ENCODE peak calls at places on chromosomes 13 and 19, in nine cellular contexts. One of them, this sample, is unnamed.

GRCh38 chr19:20153281-20153680 is 13.7 kb upstream of the ZNF486 start:
- DNase-seq in A549: no peak
- DNase-seq in HFF-Myc: no peak
- DNase-seq in Peyer's patch: no peak
- DNase-seq in astrocyte of the cerebellum: no peak
- DNase-seq in cardiac fibroblast: no peak
- DNase-seq in tibial nerve: no peak
- DNase-seq in right atrium auricular region: no peak
- DNase-seq in lung: no peak
- DNase-seq in this sample: no peak

GRCh38 chr19:42531313-42531712 is 3.0 kb upstream of the CEACAM1 start:
- DNase-seq in A549: no peak
- DNase-seq in HFF-Myc: no peak
- DNase-seq in Peyer's patch: no peak
- DNase-seq in astrocyte of the cerebellum: no peak
- DNase-seq in cardiac fibroblast: no peak
- DNase-seq in tibial nerve: no peak
- DNase-seq in right atrium auricular region: no peak
- DNase-seq in lung: no peak
- DNase-seq in this sample: no peak

GRCh38 chr19:39405930-39406655 is 554 bp upstream of the ZFP36 start:
- DNase-seq in A549: no peak
- DNase-seq in HFF-Myc: no peak
- DNase-seq in Peyer's patch: peak; percentile 96
- DNase-seq in astrocyte of the cerebellum: no peak
- DNase-seq in cardiac fibroblast: no peak
- DNase-seq in tibial nerve: no peak
- DNase-seq in right atrium auricular region: peak; percentile 59
- DNase-seq in lung: no peak
- DNase-seq in this sample: no peak

GRCh38 chr19:30328096-30328495 is 44.1 kb upstream of the ZNF536 start:
- DNase-seq in A549: no peak
- DNase-seq in HFF-Myc: no peak
- DNase-seq in Peyer's patch: no peak
- DNase-seq in astrocyte of the cerebellum: no peak
- DNase-seq in cardiac fibroblast: no peak
- DNase-seq in tibial nerve: no peak
- DNase-seq in right atrium auricular region: no peak
- DNase-seq in lung: no peak
- DNase-seq in this sample: peak; percentile 50

GRCh38 chr13:33281951-33282595 is 3.5 kb downstream of the STARD13 start:
- DNase-seq in A549: no peak
- DNase-seq in HFF-Myc: no peak
- DNase-seq in Peyer's patch: no peak
- DNase-seq in astrocyte of the cerebellum: no peak
- DNase-seq in cardiac fibroblast: peak; percentile 87
- DNase-seq in tibial nerve: no peak
- DNase-seq in right atrium auricular region: no peak
- DNase-seq in lung: no peak
- DNase-seq in this sample: no peak

GRCh38 chr19:42407085-42407815 is 17.2 kb upstream of the CNFN start:
- DNase-seq in A549: no peak
- DNase-seq in HFF-Myc: no peak
- DNase-seq in Peyer's patch: no peak
- DNase-seq in astrocyte of the cerebellum: no peak
- DNase-seq in cardiac fibroblast: no peak
- DNase-seq in tibial nerve: no peak
- DNase-seq in right atrium auricular region: no peak
- DNase-seq in lung: no peak
- DNase-seq in this sample: no peak

GRCh38 chr13:48954086-48954485 is 21.6 kb upstream of the FNDC3A start:
- DNase-seq in A549: no peak
- DNase-seq in HFF-Myc: no peak
- DNase-seq in Peyer's patch: no peak
- DNase-seq in astrocyte of the cerebellum: peak; percentile 40
- DNase-seq in cardiac fibroblast: peak; percentile 80
- DNase-seq in tibial nerve: no peak
- DNase-seq in right atrium auricular region: no peak
- DNase-seq in lung: no peak
- DNase-seq in this sample: no peak

GRCh38 chr13:60078226-60078625 is 85.5 kb downstream of the DIAPH3 start:
- DNase-seq in A549: no peak
- DNase-seq in HFF-Myc: no peak
- DNase-seq in Peyer's patch: no peak
- DNase-seq in astrocyte of the cerebellum: no peak
- DNase-seq in cardiac fibroblast: no peak
- DNase-seq in tibial nerve: no peak
- DNase-seq in right atrium auricular region: no peak
- DNase-seq in lung: no peak
- DNase-seq in this sample: no peak

GRCh38 chr19:7848779-7849457 is 18.9 kb downstream of the EVI5L start:
- DNase-seq in A549: no peak
- DNase-seq in HFF-Myc: no peak
- DNase-seq in Peyer's patch: no peak
- DNase-seq in astrocyte of the cerebellum: no peak
- DNase-seq in cardiac fibroblast: no peak
- DNase-seq in tibial nerve: no peak
- DNase-seq in right atrium auricular region: no peak
- DNase-seq in lung: no peak
- DNase-seq in this sample: no peak

GRCh38 chr19:3027292-3027691 is 1.8 kb downstream of the TLE2 start:
- DNase-seq in A549: no peak
- DNase-seq in HFF-Myc: no peak
- DNase-seq in Peyer's patch: no peak
- DNase-seq in astrocyte of the cerebellum: no peak
- DNase-seq in cardiac fibroblast: no peak
- DNase-seq in tibial nerve: no peak
- DNase-seq in right atrium auricular region: no peak
- DNase-seq in lung: no peak
- DNase-seq in this sample: no peak

GRCh38 chr19:3026768-3027167 is 2.3 kb downstream of the TLE2 start:
- DNase-seq in A549: no peak
- DNase-seq in HFF-Myc: no peak
- DNase-seq in Peyer's patch: no peak
- DNase-seq in astrocyte of the cerebellum: no peak
- DNase-seq in cardiac fibroblast: no peak
- DNase-seq in tibial nerve: no peak
- DNase-seq in right atrium auricular region: no peak
- DNase-seq in lung: no peak
- DNase-seq in this sample: no peak

GRCh38 chr19:3025516-3025890 is 3.6 kb downstream of the TLE2 start:
- DNase-seq in A549: no peak
- DNase-seq in HFF-Myc: no peak
- DNase-seq in Peyer's patch: no peak
- DNase-seq in astrocyte of the cerebellum: no peak
- DNase-seq in cardiac fibroblast: no peak
- DNase-seq in tibial nerve: no peak
- DNase-seq in right atrium auricular region: no peak
- DNase-seq in lung: no peak
- DNase-seq in this sample: no peak

GRCh38 chr19:3024870-3025515 is 4.1 kb downstream of the TLE2 start:
- DNase-seq in A549: no peak
- DNase-seq in HFF-Myc: no peak
- DNase-seq in Peyer's patch: no peak
- DNase-seq in astrocyte of the cerebellum: no peak
- DNase-seq in cardiac fibroblast: no peak
- DNase-seq in tibial nerve: no peak
- DNase-seq in right atrium auricular region: no peak
- DNase-seq in lung: no peak
- DNase-seq in this sample: no peak

GRCh38 chr19:3024509-3024869 is 4.6 kb downstream of the TLE2 start:
- DNase-seq in A549: no peak
- DNase-seq in HFF-Myc: no peak
- DNase-seq in Peyer's patch: no peak
- DNase-seq in astrocyte of the cerebellum: no peak
- DNase-seq in cardiac fibroblast: no peak
- DNase-seq in tibial nerve: no peak
- DNase-seq in right atrium auricular region: no peak
- DNase-seq in lung: no peak
- DNase-seq in this sample: no peak
- H3K4me3 ChIP-seq in A549: no peak overlapping the region
- H3K4me3 ChIP-seq in HFF-Myc: no peak overlapping the region
- H3K4me3 ChIP-seq in Peyer's patch: peak overlapping the region; percentile 22
- H3K4me3 ChIP-seq in astrocyte of the cerebellum: no peak overlapping the region
- H3K4me3 ChIP-seq in cardiac fibroblast: no peak overlapping the region
- H3K4me3 ChIP-seq in tibial nerve: no peak overlapping the region
- H3K4me3 ChIP-seq in right atrium auricular region: no peak overlapping the region
- H3K4me3 ChIP-seq in lung: no peak overlapping the region
- H3K4me3 ChIP-seq in this sample: no peak overlapping the region

GRCh38 chr13:28530729-28531194 is 35.8 kb upstream of the FLT1 start:
- DNase-seq in A549: no peak
- DNase-seq in HFF-Myc: no peak
- DNase-seq in Peyer's patch: no peak
- DNase-seq in astrocyte of the cerebellum: no peak
- DNase-seq in cardiac fibroblast: peak; percentile 23
- DNase-seq in tibial nerve: no peak
- DNase-seq in right atrium auricular region: no peak
- DNase-seq in lung: no peak
- DNase-seq in this sample: no peak

GRCh38 chr13:28528388-28528787 is 33.5 kb upstream of the FLT1 start:
- DNase-seq in A549: no peak
- DNase-seq in HFF-Myc: no peak
- DNase-seq in Peyer's patch: no peak
- DNase-seq in astrocyte of the cerebellum: no peak
- DNase-seq in cardiac fibroblast: no peak
- DNase-seq in tibial nerve: no peak
- DNase-seq in right atrium auricular region: no peak
- DNase-seq in lung: no peak
- DNase-seq in this sample: no peak

GRCh38 chr13:28528848-28529247 is 33.9 kb upstream of the FLT1 start:
- DNase-seq in A549: no peak
- DNase-seq in HFF-Myc: no peak
- DNase-seq in Peyer's patch: peak; percentile 67
- DNase-seq in astrocyte of the cerebellum: no peak
- DNase-seq in cardiac fibroblast: no peak
- DNase-seq in tibial nerve: no peak
- DNase-seq in right atrium auricular region: no peak
- DNase-seq in lung: no peak
- DNase-seq in this sample: no peak

GRCh38 chr13:28531195-28531955 is 36.4 kb upstream of the FLT1 start:
- DNase-seq in A549: no peak
- DNase-seq in HFF-Myc: no peak
- DNase-seq in Peyer's patch: no peak
- DNase-seq in astrocyte of the cerebellum: no peak
- DNase-seq in cardiac fibroblast: peak; percentile 33
- DNase-seq in tibial nerve: no peak
- DNase-seq in right atrium auricular region: peak; percentile 69
- DNase-seq in lung: no peak
- DNase-seq in this sample: no peak

GRCh38 chr13:28529836-28530235 is 34.9 kb upstream of the FLT1 start:
- DNase-seq in A549: no peak
- DNase-seq in HFF-Myc: no peak
- DNase-seq in Peyer's patch: peak; percentile 81
- DNase-seq in astrocyte of the cerebellum: no peak
- DNase-seq in cardiac fibroblast: no peak
- DNase-seq in tibial nerve: no peak
- DNase-seq in right atrium auricular region: no peak
- DNase-seq in lung: no peak
- DNase-seq in this sample: no peak
- TF ChIP-seq CTCF in A549: no peak
- TF ChIP-seq CTCF in HFF-Myc: no peak
- TF ChIP-seq CTCF in Peyer's patch: no peak
- TF ChIP-seq CTCF in astrocyte of the cerebellum: no peak
- TF ChIP-seq CTCF in cardiac fibroblast: no peak
- TF ChIP-seq CTCF in tibial nerve: no peak
- TF ChIP-seq CTCF in right atrium auricular region: no peak
- TF ChIP-seq CTCF in lung: no peak
- TF ChIP-seq CTCF in this sample: no peak

GRCh38 chr19:45761714-45762113 is 7.3 kb downstream of the SIX5 start:
- DNase-seq in A549: no peak
- DNase-seq in HFF-Myc: no peak
- DNase-seq in Peyer's patch: no peak
- DNase-seq in astrocyte of the cerebellum: no peak
- DNase-seq in cardiac fibroblast: no peak
- DNase-seq in tibial nerve: no peak
- DNase-seq in right atrium auricular region: no peak
- DNase-seq in lung: no peak
- DNase-seq in this sample: no peak
- H3K4me3 ChIP-seq in A549: no peak overlapping the region
- H3K4me3 ChIP-seq in HFF-Myc: no peak overlapping the region
- H3K4me3 ChIP-seq in Peyer's patch: no peak overlapping the region
- H3K4me3 ChIP-seq in astrocyte of the cerebellum: no peak overlapping the region
- H3K4me3 ChIP-seq in cardiac fibroblast: no peak overlapping the region
- H3K4me3 ChIP-seq in tibial nerve: no peak overlapping the region
- H3K4me3 ChIP-seq in right atrium auricular region: no peak overlapping the region
- H3K4me3 ChIP-seq in lung: no peak overlapping the region
- H3K4me3 ChIP-seq in this sample: no peak overlapping the region

GRCh38 chr19:6020972-6021805 is 43.2 kb upstream of the RANBP3 start:
- DNase-seq in A549: no peak
- DNase-seq in HFF-Myc: no peak
- DNase-seq in Peyer's patch: no peak
- DNase-seq in astrocyte of the cerebellum: no peak
- DNase-seq in cardiac fibroblast: no peak
- DNase-seq in tibial nerve: no peak
- DNase-seq in right atrium auricular region: no peak
- DNase-seq in lung: no peak
- DNase-seq in this sample: no peak

GRCh38 chr19:6023085-6023682 is 45.2 kb upstream of the RANBP3 start:
- DNase-seq in A549: no peak
- DNase-seq in HFF-Myc: no peak
- DNase-seq in Peyer's patch: no peak
- DNase-seq in astrocyte of the cerebellum: no peak
- DNase-seq in cardiac fibroblast: peak; percentile 63
- DNase-seq in tibial nerve: no peak
- DNase-seq in right atrium auricular region: no peak
- DNase-seq in lung: no peak
- DNase-seq in this sample: no peak

GRCh38 chr19:6023936-6024335 is 46.0 kb upstream of the RANBP3 start:
- DNase-seq in A549: no peak
- DNase-seq in HFF-Myc: no peak
- DNase-seq in Peyer's patch: no peak
- DNase-seq in astrocyte of the cerebellum: no peak
- DNase-seq in cardiac fibroblast: no peak
- DNase-seq in tibial nerve: no peak
- DNase-seq in right atrium auricular region: no peak
- DNase-seq in lung: no peak
- DNase-seq in this sample: no peak

GRCh38 chr19:6021878-6022569 is 44.1 kb upstream of the RANBP3 start:
- DNase-seq in A549: peak; percentile 55
- DNase-seq in HFF-Myc: peak; percentile 56
- DNase-seq in Peyer's patch: peak; percentile 89
- DNase-seq in astrocyte of the cerebellum: peak; percentile 46
- DNase-seq in cardiac fibroblast: peak; percentile 83
- DNase-seq in tibial nerve: peak; percentile 69
- DNase-seq in right atrium auricular region: peak; percentile 80
- DNase-seq in lung: peak; percentile 66
- DNase-seq in this sample: no peak

GRCh38 chr19:6022570-6023049 is 44.7 kb upstream of the RANBP3 start:
- DNase-seq in A549: no peak
- DNase-seq in HFF-Myc: no peak
- DNase-seq in Peyer's patch: no peak
- DNase-seq in astrocyte of the cerebellum: no peak
- DNase-seq in cardiac fibroblast: no peak
- DNase-seq in tibial nerve: no peak
- DNase-seq in right atrium auricular region: no peak
- DNase-seq in lung: no peak
- DNase-seq in this sample: no peak
- TF ChIP-seq CTCF in A549: no peak
- TF ChIP-seq CTCF in HFF-Myc: no peak
- TF ChIP-seq CTCF in Peyer's patch: no peak
- TF ChIP-seq CTCF in astrocyte of the cerebellum: no peak
- TF ChIP-seq CTCF in cardiac fibroblast: no peak
- TF ChIP-seq CTCF in tibial nerve: no peak
- TF ChIP-seq CTCF in right atrium auricular region: no peak
- TF ChIP-seq CTCF in lung: no peak
- TF ChIP-seq CTCF in this sample: peak; percentile 12